ENCODE peak calls at places on chromosomes 5 and 9, in four cellular contexts. One of them, this sample, is unnamed.

GRCh38 chr5:43802119-43802518 is 199.1 kb downstream of the NNT start:
- DNase-seq in tibial nerve: no peak
- DNase-seq in lung: no peak
- DNase-seq in aorta: no peak
- DNase-seq in this sample: no peak

GRCh38 chr5:136724161-136724560 is 358.8 kb upstream of the TRPC7 start:
- DNase-seq in tibial nerve: no peak
- DNase-seq in lung: no peak
- DNase-seq in aorta: no peak
- DNase-seq in this sample: no peak

GRCh38 chr9:512555-513272 is 298.0 kb downstream of the DOCK8 start:
- DNase-seq in tibial nerve: no peak
- DNase-seq in lung: no peak
- DNase-seq in aorta: no peak
- DNase-seq in this sample: no peak

GRCh38 chr9:133704711-133705181 is 33.4 kb downstream of the SARDH start:
- DNase-seq in tibial nerve: no peak
- DNase-seq in lung: no peak
- DNase-seq in aorta: peak; percentile 67
- DNase-seq in this sample: no peak

GRCh38 chr5:139688712-139689413 is 40.7 kb downstream of the CXXC5 start:
- DNase-seq in tibial nerve: no peak
- DNase-seq in lung: no peak
- DNase-seq in aorta: no peak
- DNase-seq in this sample: no peak

GRCh38 chr9:136584401-136585328 is 38.8 kb upstream of the NOTCH1 start:
- DNase-seq in tibial nerve: no peak
- DNase-seq in lung: no peak
- DNase-seq in aorta: no peak
- DNase-seq in this sample: no peak

GRCh38 chr9:17760250-17760649 is 181.4 kb downstream of the SH3GL2 start:
- DNase-seq in tibial nerve: no peak
- DNase-seq in lung: no peak
- DNase-seq in aorta: no peak
- DNase-seq in this sample: no peak

GRCh38 chr9:136484153-136485048 is 1.6 kb upstream of the SEC16A start:
- DNase-seq in tibial nerve: no peak
- DNase-seq in lung: no peak
- DNase-seq in aorta: no peak
- DNase-seq in this sample: peak; percentile 29

GRCh38 chr5:88882321-88883038 is 504 bp downstream of the MEF2C start:
- DNase-seq in tibial nerve: no peak
- DNase-seq in lung: no peak
- DNase-seq in aorta: no peak
- DNase-seq in this sample: peak; percentile 50

GRCh38 chr5:8598356-8598755 is 729.4 kb downstream of the MTRR start:
- DNase-seq in tibial nerve: no peak
- DNase-seq in lung: no peak
- DNase-seq in aorta: no peak
- DNase-seq in this sample: no peak

GRCh38 chr5:111512026-111512405 is 319 bp downstream of the STARD4 start:
- DNase-seq in tibial nerve: peak; percentile 21
- DNase-seq in lung: no peak
- DNase-seq in aorta: no peak
- DNase-seq in this sample: peak; percentile 70

GRCh38 chr5:113140837-113141661 is 164.5 kb downstream of the DCP2 start:
- DNase-seq in tibial nerve: peak; percentile 42
- DNase-seq in lung: no peak
- DNase-seq in aorta: no peak
- DNase-seq in this sample: peak; percentile 13

GRCh38 chr9:93963969-93964368 is 8.8 kb upstream of the BARX1 start:
- DNase-seq in tibial nerve: no peak
- DNase-seq in lung: no peak
- DNase-seq in aorta: no peak
- DNase-seq in this sample: no peak

GRCh38 chr9:133423216-133423615 is 1.0 kb downstream of the ADAMTS13 start:
- DNase-seq in tibial nerve: no peak
- DNase-seq in lung: no peak
- DNase-seq in aorta: no peak
- DNase-seq in this sample: no peak

GRCh38 chr5:39236718-39237117 is 17.4 kb upstream of the FYB1 start:
- DNase-seq in tibial nerve: no peak
- DNase-seq in lung: no peak
- DNase-seq in aorta: no peak
- DNase-seq in this sample: no peak

GRCh38 chr5:1917830-1918487 is 35.2 kb upstream of the IRX4 start:
- DNase-seq in tibial nerve: no peak
- DNase-seq in lung: no peak
- DNase-seq in aorta: no peak
- DNase-seq in this sample: no peak

GRCh38 chr9:89524888-89525385 is 27.0 kb upstream of the SEMA4D start:
- DNase-seq in tibial nerve: no peak
- DNase-seq in lung: no peak
- DNase-seq in aorta: no peak
- DNase-seq in this sample: no peak

GRCh38 chr5:55665065-55665464 is 47.1 kb downstream of the SLC38A9 start:
- DNase-seq in tibial nerve: peak; percentile 33
- DNase-seq in lung: no peak
- DNase-seq in aorta: peak; percentile 80
- DNase-seq in this sample: no peak

GRCh38 chr5:104084896-104085295 is 522.3 kb upstream of the NUDT12 start:
- DNase-seq in tibial nerve: no peak
- DNase-seq in lung: no peak
- DNase-seq in aorta: no peak
- DNase-seq in this sample: no peak

GRCh38 chr5:132239776-132240175 is 12.1 kb upstream of the P4HA2 start:
- DNase-seq in tibial nerve: no peak
- DNase-seq in lung: no peak
- DNase-seq in aorta: no peak
- DNase-seq in this sample: no peak

GRCh38 chr9:86721843-86722705 is 225.2 kb downstream of the GAS1 start:
- DNase-seq in tibial nerve: peak; percentile 64
- DNase-seq in lung: no peak
- DNase-seq in aorta: peak; percentile 77
- DNase-seq in this sample: peak; percentile 58

GRCh38 chr5:117943120-117943519 is 1045.2 kb downstream of the DTWD2 start:
- DNase-seq in tibial nerve: no peak
- DNase-seq in lung: no peak
- DNase-seq in aorta: no peak
- DNase-seq in this sample: no peak

GRCh38 chr9:92660266-92660665 is 9.7 kb downstream of the IPPK start:
- DNase-seq in tibial nerve: no peak
- DNase-seq in lung: no peak
- DNase-seq in aorta: peak; percentile 30
- DNase-seq in this sample: no peak

GRCh38 chr5:96778409-96778808 is 29.3 kb downstream of the ERAP1 start:
- DNase-seq in tibial nerve: peak; percentile 34
- DNase-seq in lung: no peak
- DNase-seq in aorta: no peak
- DNase-seq in this sample: no peak

GRCh38 chr9:128554155-128554862 is 1.9 kb downstream of the SPTAN1 start:
- DNase-seq in tibial nerve: peak; percentile 62
- DNase-seq in lung: peak; percentile 68
- DNase-seq in aorta: no peak
- DNase-seq in this sample: peak; percentile 94

GRCh38 chr5:132059043-132059695 is 1.3 kb upstream of the IL3 start:
- DNase-seq in tibial nerve: no peak
- DNase-seq in lung: no peak
- DNase-seq in aorta: no peak
- DNase-seq in this sample: no peak

GRCh38 chr9:99197987-99198386 is 23.8 kb downstream of the ALG2 start:
- DNase-seq in tibial nerve: no peak
- DNase-seq in lung: no peak
- DNase-seq in aorta: no peak
- DNase-seq in this sample: no peak

GRCh38 chr5:52702877-52703276 is 84.8 kb upstream of the ITGA1 start:
- DNase-seq in tibial nerve: no peak
- DNase-seq in lung: no peak
- DNase-seq in aorta: no peak
- DNase-seq in this sample: no peak

GRCh38 chr5:78640622-78641021 is 8.0 kb downstream of the LHFPL2 start:
- DNase-seq in tibial nerve: no peak
- DNase-seq in lung: no peak
- DNase-seq in aorta: no peak
- DNase-seq in this sample: no peak

GRCh38 chr5:78287169-78287568 is 7.3 kb downstream of the AP3B1 start:
- DNase-seq in tibial nerve: no peak
- DNase-seq in lung: no peak
- DNase-seq in aorta: no peak
- DNase-seq in this sample: no peak

GRCh38 chr9:96514825-96515218 is 64.9 kb downstream of the HABP4 start:
- DNase-seq in tibial nerve: no peak
- DNase-seq in lung: no peak
- DNase-seq in aorta: no peak
- DNase-seq in this sample: no peak

GRCh38 chr5:151480384-151480783 is 33.0 kb downstream of the SLC36A1 start:
- DNase-seq in tibial nerve: no peak
- DNase-seq in lung: no peak
- DNase-seq in aorta: no peak
- DNase-seq in this sample: peak; percentile 22

GRCh38 chr5:151474799-151475198 is 27.4 kb downstream of the SLC36A1 start:
- DNase-seq in tibial nerve: no peak
- DNase-seq in lung: no peak
- DNase-seq in aorta: no peak
- DNase-seq in this sample: no peak

GRCh38 chr5:151477106-151477505 is 29.7 kb downstream of the SLC36A1 start:
- DNase-seq in tibial nerve: no peak
- DNase-seq in lung: no peak
- DNase-seq in aorta: no peak
- DNase-seq in this sample: peak; percentile 34

GRCh38 chr5:151475378-151475777 is 28.0 kb downstream of the SLC36A1 start:
- DNase-seq in tibial nerve: no peak
- DNase-seq in lung: no peak
- DNase-seq in aorta: no peak
- DNase-seq in this sample: peak; percentile 80

GRCh38 chr5:151476054-151476453 is 28.7 kb downstream of the SLC36A1 start:
- DNase-seq in tibial nerve: no peak
- DNase-seq in lung: no peak
- DNase-seq in aorta: no peak
- DNase-seq in this sample: no peak
- H3K27ac ChIP-seq in tibial nerve: no peak overlapping the region
- H3K27ac ChIP-seq in lung: no peak overlapping the region
- H3K27ac ChIP-seq in aorta: no peak overlapping the region
- H3K27ac ChIP-seq in this sample: no peak overlapping the region

GRCh38 chr9:121192959-121193645 is 8.6 kb downstream of the RAB14 start:
- DNase-seq in tibial nerve: no peak
- DNase-seq in lung: no peak
- DNase-seq in aorta: no peak
- DNase-seq in this sample: no peak
- H3K27ac ChIP-seq in tibial nerve: no peak overlapping the region
- H3K27ac ChIP-seq in lung: no peak overlapping the region
- H3K27ac ChIP-seq in aorta: no peak overlapping the region
- H3K27ac ChIP-seq in this sample: no peak overlapping the region

DNA sequence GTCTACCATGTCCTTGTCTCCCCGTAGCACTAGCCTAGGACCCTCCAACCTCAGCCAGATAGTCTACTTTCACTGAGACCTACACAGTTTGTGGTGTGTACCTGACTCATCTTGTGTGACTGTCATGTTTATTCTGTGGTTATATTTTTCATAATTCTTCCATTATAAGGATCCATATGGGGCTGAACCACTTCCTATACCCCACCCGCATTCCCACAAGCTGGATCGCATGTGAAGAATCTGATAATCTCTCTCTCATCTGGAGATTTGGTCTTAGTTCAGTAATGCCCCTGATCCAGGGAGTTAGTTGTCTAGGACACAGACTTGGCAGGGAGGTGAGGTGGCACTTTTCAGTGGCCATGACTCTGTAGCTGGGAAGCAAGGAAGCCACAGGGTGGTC is 30.0 kb upstream of the BASP1 start:
- DNase-seq in tibial nerve: no peak
- DNase-seq in lung: no peak
- DNase-seq in aorta: no peak
- DNase-seq in this sample: no peak
- H3K27ac ChIP-seq in tibial nerve: no peak overlapping the region
- H3K27ac ChIP-seq in lung: no peak overlapping the region
- H3K27ac ChIP-seq in aorta: no peak overlapping the region
- H3K27ac ChIP-seq in this sample: no peak overlapping the region

GRCh38 chr9:76796296-76796695 is 32.1 kb downstream of the PCA3 start:
- DNase-seq in tibial nerve: no peak
- DNase-seq in lung: no peak
- DNase-seq in aorta: no peak
- DNase-seq in this sample: no peak

GRCh38 chr9:76803083-76803482 is 38.8 kb downstream of the PCA3 start:
- DNase-seq in tibial nerve: no peak
- DNase-seq in lung: no peak
- DNase-seq in aorta: no peak
- DNase-seq in this sample: no peak

GRCh38 chr9:76799481-76799880 is 35.2 kb downstream of the PCA3 start:
- DNase-seq in tibial nerve: no peak
- DNase-seq in lung: no peak
- DNase-seq in aorta: no peak
- DNase-seq in this sample: no peak

GRCh38 chr9:76800901-76801300 is 36.7 kb downstream of the PCA3 start:
- DNase-seq in tibial nerve: no peak
- DNase-seq in lung: no peak
- DNase-seq in aorta: no peak
- DNase-seq in this sample: no peak

DNA sequence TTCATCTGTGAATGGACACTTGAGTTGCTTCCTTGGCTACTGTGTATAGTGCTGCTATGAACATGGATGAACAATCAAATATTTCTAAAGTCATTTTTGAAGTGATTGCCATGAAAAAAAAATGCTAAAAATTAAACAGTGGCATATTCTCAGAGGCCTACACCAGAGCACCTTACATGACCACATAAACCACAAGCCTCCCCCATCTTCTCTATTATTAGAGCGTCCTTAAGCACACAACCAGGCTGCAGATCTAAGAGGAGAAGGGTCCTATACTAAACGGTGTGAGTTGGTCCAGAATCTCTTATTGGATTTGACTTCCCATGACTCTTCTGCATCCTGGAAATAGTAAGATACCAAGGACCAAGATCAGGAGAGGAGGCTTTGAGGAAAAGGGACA is 34.3 kb downstream of the PCA3 start:
- DNase-seq in tibial nerve: no peak
- DNase-seq in lung: no peak
- DNase-seq in aorta: no peak
- DNase-seq in this sample: no peak
- H3K27ac ChIP-seq in tibial nerve: no peak overlapping the region
- H3K27ac ChIP-seq in lung: no peak overlapping the region
- H3K27ac ChIP-seq in aorta: no peak overlapping the region
- H3K27ac ChIP-seq in this sample: no peak overlapping the region